ENCODE peak calls at places on chromosomes 16 and 17, in nine cellular contexts. G, H, N, K, Y, E, R, F and V are unnamed samples.
A peak's percentile ranks its signal among the peaks of the same experiment; 100 is the strongest.

GRCh38 chr16:54937673-54938350 is 7.1 kb downstream of the IRX5 start:
- DNase-seq in G (no peak), N (no peak), Y (no peak), K (peak; percentile 34), E (no peak), F (no peak), R (no peak), H (no peak), V (no peak)

GRCh38 chr17:73826872-73827228 is 182.6 kb upstream of the SDK2 start:
- DNase-seq in K (no peak), R (no peak), N (no peak), H (no peak), G (no peak), F (no peak), E (no peak), Y (no peak), V (no peak)

GRCh38 chr16:49528564-49529150 is 155.1 kb downstream of the C16orf78 start:
- DNase-seq in F (peak; percentile 7), G (no peak), Y (no peak), N (no peak), H (no peak), E (no peak), R (no peak), K (no peak), V (no peak)

GRCh38 chr16:85536411-85537330 is 76.5 kb upstream of the GSE1 start:
- DNase-seq in N (no peak), E (no peak), R (no peak), G (no peak), Y (no peak), F (no peak), K (no peak), H (no peak), V (no peak)

GRCh38 chr16:50550035-50550434 is 1.8 kb downstream of the NKD1 start:
- DNase-seq in G (no peak), Y (no peak), R (no peak), K (no peak), E (no peak), H (no peak), N (no peak), F (no peak), V (no peak)

GRCh38 chr17:78899361-78900260 is 3.4 kb downstream of the CEP295NL start:
- DNase-seq in Y (no peak), K (peak; percentile 84), H (no peak), E (no peak), N (no peak), F (no peak), R (no peak), G (peak; percentile 64), V (no peak)

GRCh38 chr17:30326816-30327215 is 7.0 kb downstream of the TMIGD1 start:
- DNase-seq in F (no peak), H (no peak), N (no peak), K (no peak), R (no peak), Y (no peak), E (no peak), G (no peak), V (no peak)

GRCh38 chr17:41615454-41615853 is 2.9 kb upstream of the KRT16 start:
- DNase-seq in Y (no peak), G (no peak), K (no peak), E (no peak), H (no peak), R (no peak), N (no peak), F (peak; percentile 35), V (no peak)

GRCh38 chr16:75087040-75087979 is 29.3 kb downstream of the LDHD start:
- DNase-seq in K (peak; percentile 71), F (no peak), H (peak; percentile 68), Y (peak; percentile 63), G (peak; percentile 83), E (no peak), N (peak; percentile 95), R (no peak), V (no peak)

GRCh38 chr16:84897911-84898377 is 78.2 kb downstream of the CRISPLD2 start:
- DNase-seq in Y (no peak), H (peak; percentile 83), E (no peak), R (no peak), F (no peak), N (no peak), K (peak; percentile 62), G (no peak), V (no peak)